ENCODE peak calls at places on chromosomes 4 and X, in four cellular contexts. U is T-helper 9 cell, M is dermis blood vessel endothelial cell, N is mesenchymal stem cell. E is an unnamed sample.

GRCh38 chrX:24026403-24026801 is 584 bp downstream of the KLHL15 start:
- DNase-seq in U (no peak), M (peak; percentile 38), N (peak; percentile 25), E (no peak)

GRCh38 chr4:123667496-123667895 is 270.9 kb downstream of the SPRY1 start:
- DNase-seq in U (no peak), M (no peak), N (no peak), E (no peak)

GRCh38 chrX:21885568-21885967 is 29.8 kb downstream of the YY2 start:
- DNase-seq in U (no peak), M (peak; percentile 7), N (peak; percentile 36), E (no peak)

GRCh38 chrX:136577562-136577961 is 45.5 kb downstream of the VGLL1 start:
- DNase-seq in U (peak; percentile 41), M (peak; percentile 59), N (peak; percentile 26), E (peak; percentile 11)

GRCh38 chrX:30196322-30196721 is 19.0 kb upstream of the MAGEB2 start:
- DNase-seq in U (no peak), M (peak; percentile 6), N (peak; percentile 23), E (no peak)

GRCh38 chr4:75623036-75623435 is 7.3 kb downstream of the CDKL2 start:
- DNase-seq in U (no peak), M (no peak), N (no peak), E (no peak)

GRCh38 chr4:89489338-89489771 is 181.8 kb upstream of the GPRIN3 start:
- DNase-seq in U (no peak), M (peak; percentile 78), N (no peak), E (no peak)

GRCh38 chr4:139593091-139593564 is 37.1 kb upstream of the SETD7 start:
- DNase-seq in U (no peak), M (no peak), N (peak; percentile 79), E (no peak)

GRCh38 chr4:31655328-31655727 is 935.2 kb downstream of the PCDH7 start:
- DNase-seq in U (no peak), M (no peak), N (peak; percentile 20), E (no peak)

GRCh38 chrX:40006025-40007017 is 91.4 kb downstream of the BCOR start:
- DNase-seq in U (no peak), M (peak; percentile 12), N (peak; percentile 35), E (no peak)

GRCh38 chrX:22742174-22742573 is 257.6 kb upstream of the DDX53 start:
- DNase-seq in U (no peak), M (no peak), N (peak; percentile 87), E (no peak)

GRCh38 chrX:140967036-140967435 is 35.4 kb upstream of the SPANXB1 start:
- DNase-seq in U (no peak), M (no peak), N (no peak), E (no peak)

E was measured in effector CD8-positive, alpha-beta T cell.